ENCODE peak calls at places on chromosomes 4 and X, in eight cellular contexts. One of them, this sample, is unnamed.

GRCh38 chr4:83454626-83455025 is 997 bp downstream of the HELQ start:
- DNase-seq in EL: peak
- DNase-seq in stimulated activated naive CD4-positive, alpha-beta T cell: no peak
- DNase-seq in naive B cell: no peak
- DNase-seq in NCI-H1092 treated with DMSO at 0.1 percent for 48 hours: no peak
- DNase-seq in HFFc6: no peak
- DNase-seq in retinal pigment epithelial cell: peak
- DNase-seq in G401: peak
- DNase-seq in this sample: no peak

GRCh38 chrX:24862343-24862742 is 153.4 kb downstream of the ARX start:
- DNase-seq in EL: no peak
- DNase-seq in stimulated activated naive CD4-positive, alpha-beta T cell: no peak
- DNase-seq in naive B cell: no peak
- DNase-seq in NCI-H1092 treated with DMSO at 0.1 percent for 48 hours: no peak
- DNase-seq in HFFc6: no peak
- DNase-seq in retinal pigment epithelial cell: no peak
- DNase-seq in G401: no peak
- DNase-seq in this sample: no peak

GRCh38 chr4:89586864-89587263 is 250.1 kb downstream of the SNCA start:
- DNase-seq in EL: no peak
- DNase-seq in stimulated activated naive CD4-positive, alpha-beta T cell: no peak
- DNase-seq in naive B cell: no peak
- DNase-seq in NCI-H1092 treated with DMSO at 0.1 percent for 48 hours: peak
- DNase-seq in HFFc6: peak
- DNase-seq in retinal pigment epithelial cell: no peak
- DNase-seq in G401: peak
- DNase-seq in this sample: no peak

GRCh38 chr4:101400096-101400495 is 52.8 kb upstream of the PPP3CA start:
- DNase-seq in EL: peak
- DNase-seq in stimulated activated naive CD4-positive, alpha-beta T cell: no peak
- DNase-seq in naive B cell: no peak
- DNase-seq in NCI-H1092 treated with DMSO at 0.1 percent for 48 hours: no peak
- DNase-seq in HFFc6: no peak
- DNase-seq in retinal pigment epithelial cell: no peak
- DNase-seq in G401: no peak
- DNase-seq in this sample: no peak

GRCh38 chrX:133660356-133660755 is 245.1 kb upstream of the GPC4 start:
- DNase-seq in EL: no peak
- DNase-seq in stimulated activated naive CD4-positive, alpha-beta T cell: no peak
- DNase-seq in naive B cell: no peak
- DNase-seq in NCI-H1092 treated with DMSO at 0.1 percent for 48 hours: no peak
- DNase-seq in HFFc6: no peak
- DNase-seq in retinal pigment epithelial cell: no peak
- DNase-seq in G401: no peak
- DNase-seq in this sample: no peak

GRCh38 chr4:157048248-157048647 is 27.7 kb upstream of the GLRB start:
- DNase-seq in EL: no peak
- DNase-seq in stimulated activated naive CD4-positive, alpha-beta T cell: no peak
- DNase-seq in naive B cell: no peak
- DNase-seq in NCI-H1092 treated with DMSO at 0.1 percent for 48 hours: no peak
- DNase-seq in HFFc6: peak
- DNase-seq in retinal pigment epithelial cell: peak
- DNase-seq in G401: no peak
- DNase-seq in this sample: no peak

GRCh38 chr4:183906736-183907651 is 1.9 kb downstream of the STOX2 start:
- DNase-seq in EL: no peak
- DNase-seq in stimulated activated naive CD4-positive, alpha-beta T cell: no peak
- DNase-seq in naive B cell: no peak
- DNase-seq in NCI-H1092 treated with DMSO at 0.1 percent for 48 hours: no peak
- DNase-seq in HFFc6: no peak
- DNase-seq in retinal pigment epithelial cell: no peak
- DNase-seq in G401: peak
- DNase-seq in this sample: peak

GRCh38 chr4:38686682-38687081 is 22.7 kb downstream of the KLF3 start:
- DNase-seq in EL: no peak
- DNase-seq in stimulated activated naive CD4-positive, alpha-beta T cell: no peak
- DNase-seq in naive B cell: no peak
- DNase-seq in NCI-H1092 treated with DMSO at 0.1 percent for 48 hours: no peak
- DNase-seq in HFFc6: no peak
- DNase-seq in retinal pigment epithelial cell: no peak
- DNase-seq in G401: no peak
- DNase-seq in this sample: no peak

GRCh38 chr4:135065366-135065765 is 863.8 kb upstream of the PABPC4L start:
- DNase-seq in EL: peak
- DNase-seq in stimulated activated naive CD4-positive, alpha-beta T cell: no peak
- DNase-seq in naive B cell: no peak
- DNase-seq in NCI-H1092 treated with DMSO at 0.1 percent for 48 hours: no peak
- DNase-seq in HFFc6: no peak
- DNase-seq in retinal pigment epithelial cell: no peak
- DNase-seq in G401: no peak
- DNase-seq in this sample: no peak

GRCh38 chr4:1202526-1203378 is 30.4 kb upstream of the SPON2 start:
- DNase-seq in EL: no peak
- DNase-seq in stimulated activated naive CD4-positive, alpha-beta T cell: no peak
- DNase-seq in naive B cell: no peak
- DNase-seq in NCI-H1092 treated with DMSO at 0.1 percent for 48 hours: no peak
- DNase-seq in HFFc6: no peak
- DNase-seq in retinal pigment epithelial cell: no peak
- DNase-seq in G401: no peak
- DNase-seq in this sample: no peak

GRCh38 chrX:147376601-147377387 is 534.9 kb upstream of the FMR1 start:
- DNase-seq in EL: no peak
- DNase-seq in stimulated activated naive CD4-positive, alpha-beta T cell: no peak
- DNase-seq in naive B cell: no peak
- DNase-seq in NCI-H1092 treated with DMSO at 0.1 percent for 48 hours: peak
- DNase-seq in HFFc6: no peak
- DNase-seq in retinal pigment epithelial cell: no peak
- DNase-seq in G401: peak
- DNase-seq in this sample: no peak

GRCh38 chrX:56793112-56793430 is 64.0 kb downstream of the NBDY start:
- DNase-seq in EL: no peak
- DNase-seq in stimulated activated naive CD4-positive, alpha-beta T cell: no peak
- DNase-seq in naive B cell: no peak
- DNase-seq in NCI-H1092 treated with DMSO at 0.1 percent for 48 hours: no peak
- DNase-seq in HFFc6: no peak
- DNase-seq in retinal pigment epithelial cell: no peak
- DNase-seq in G401: no peak
- DNase-seq in this sample: no peak

GRCh38 chrX:153992180-153992579 is 19.6 kb downstream of the TMEM187 start:
- DNase-seq in EL: no peak
- DNase-seq in stimulated activated naive CD4-positive, alpha-beta T cell: no peak
- DNase-seq in naive B cell: no peak
- DNase-seq in NCI-H1092 treated with DMSO at 0.1 percent for 48 hours: no peak
- DNase-seq in HFFc6: no peak
- DNase-seq in retinal pigment epithelial cell: no peak
- DNase-seq in G401: no peak
- DNase-seq in this sample: no peak

GRCh38 chr4:78031457-78031856 is 25.7 kb upstream of the FRAS1 start:
- DNase-seq in EL: no peak
- DNase-seq in stimulated activated naive CD4-positive, alpha-beta T cell: no peak
- DNase-seq in naive B cell: no peak
- DNase-seq in NCI-H1092 treated with DMSO at 0.1 percent for 48 hours: peak
- DNase-seq in HFFc6: no peak
- DNase-seq in retinal pigment epithelial cell: no peak
- DNase-seq in G401: no peak
- DNase-seq in this sample: no peak

GRCh38 chrX:67538383-67538782 is 5.4 kb upstream of the AR start:
- DNase-seq in EL: no peak
- DNase-seq in stimulated activated naive CD4-positive, alpha-beta T cell: no peak
- DNase-seq in naive B cell: no peak
- DNase-seq in NCI-H1092 treated with DMSO at 0.1 percent for 48 hours: no peak
- DNase-seq in HFFc6: no peak
- DNase-seq in retinal pigment epithelial cell: no peak
- DNase-seq in G401: no peak
- DNase-seq in this sample: no peak

This sample was measured in C1 segment of cervical spinal cord.